ENCODE peak calls at places on chromosome 3, in eight cellular contexts. N is uterus, M is A549, W is upper lobe of left lung, Y is transverse colon, L is ovary, V is gastrocnemius medialis, D is thyroid gland. J is an unnamed sample.

GRCh38 chr3:117553461-117553860 is 843.9 kb downstream of the TUSC7 start:
- DNase-seq in N (no peak), M (peak; percentile 7), W (no peak), Y (no peak), L (no peak), V (no peak), D (no peak), J (no peak)

GRCh38 chr3:107240183-107241091 is 136.8 kb upstream of the CCDC54 start:
- DNase-seq in N (peak; percentile 68), M (peak; percentile 70), W (peak; percentile 65), Y (peak; percentile 75), L (peak; percentile 79), V (peak; percentile 32), D (peak; percentile 77), J (peak; percentile 61)

GRCh38 chr3:67460841-67461240 is 193.6 kb downstream of the SUCLG2 start:
- DNase-seq in N (no peak), M (no peak), W (no peak), Y (no peak), L (no peak), V (no peak), D (no peak), J (no peak)

GRCh38 chr3:89698208-89698830 is 590.9 kb downstream of the EPHA3 start:
- DNase-seq in N (no peak), M (no peak), W (no peak), Y (no peak), L (no peak), V (no peak), D (no peak), J (no peak)

GRCh38 chr3:38722760-38723568 is 73.5 kb upstream of the SCN5A start:
- DNase-seq in N (no peak), M (no peak), W (no peak), Y (no peak), L (no peak), V (no peak), D (no peak), J (no peak)

GRCh38 chr3:170499562-170500156 is 81.0 kb downstream of the CLDN11 start:
- DNase-seq in N (no peak), M (peak; percentile 48), W (no peak), Y (peak; percentile 25), L (peak; percentile 85), V (no peak), D (no peak), J (no peak)

GRCh38 chr3:184168363-184169120 is 6.1 kb upstream of the AP2M1 start:
- DNase-seq in N (no peak), M (no peak), W (no peak), Y (no peak), L (no peak), V (no peak), D (no peak), J (no peak)

GRCh38 chr3:106514431-106514830 is 645.6 kb upstream of the CBLB start:
- DNase-seq in N (no peak), M (no peak), W (no peak), Y (no peak), L (no peak), V (no peak), D (no peak), J (no peak)

GRCh38 chr3:16604887-16605602 is at the start of gene DAZL:
- DNase-seq in N (no peak), M (no peak), W (no peak), Y (no peak), L (no peak), V (no peak), D (no peak), J (no peak)

GRCh38 chr3:197793246-197793645 is 2.2 kb downstream of the LRCH3 start:
- DNase-seq in N (no peak), M (no peak), W (no peak), Y (no peak), L (no peak), V (no peak), D (no peak), J (no peak)

GRCh38 chr3:148173836-148174235 is 523.9 kb upstream of the AGTR1 start:
- DNase-seq in N (no peak), M (no peak), W (no peak), Y (no peak), L (no peak), V (no peak), D (no peak), J (no peak)

GRCh38 chr3:161354554-161354953 is 16.8 kb downstream of the SPTSSB start:
- DNase-seq in N (no peak), M (no peak), W (no peak), Y (no peak), L (no peak), V (no peak), D (no peak), J (no peak)

GRCh38 chr3:126419886-126420786 is 25.4 kb downstream of the CFAP100 start:
- DNase-seq in N (no peak), M (no peak), W (no peak), Y (no peak), L (no peak), V (no peak), D (no peak), J (no peak)

GRCh38 chr3:134860141-134860540 is 65.1 kb downstream of the EPHB1 start:
- DNase-seq in N (no peak), M (no peak), W (peak; percentile 8), Y (no peak), L (no peak), V (no peak), D (no peak), J (no peak)

GRCh38 chr3:122572940-122573412 is 4.5 kb upstream of the PARP15 start:
- DNase-seq in N (peak; percentile 36), M (no peak), W (peak; percentile 76), Y (no peak), L (peak; percentile 26), V (peak; percentile 30), D (no peak), J (peak; percentile 48)

GRCh38 chr3:28786446-28786845 is 437.8 kb upstream of the AZI2 start:
- DNase-seq in N (no peak), M (no peak), W (no peak), Y (no peak), L (no peak), V (no peak), D (no peak), J (no peak)

GRCh38 chr3:141514382-141514781 is 27.6 kb downstream of the RASA2 start:
- DNase-seq in N (no peak), M (no peak), W (no peak), Y (no peak), L (no peak), V (no peak), D (no peak), J (no peak)

GRCh38 chr3:47781326-47781684 is 388 bp downstream of the SMARCC1 start:
- DNase-seq in N (peak; percentile 53), M (peak; percentile 21), W (peak; percentile 66), Y (peak; percentile 70), L (peak; percentile 66), V (peak; percentile 38), D (peak; percentile 55), J (peak; percentile 59)

GRCh38 chr3:184395320-184395660 is 15.4 kb downstream of the CHRD start:
- DNase-seq in N (no peak), M (no peak), W (no peak), Y (no peak), L (no peak), V (no peak), D (no peak), J (no peak)

GRCh38 chr3:52798376-52798977 is 3.9 kb downstream of the ITIH3 start:
- DNase-seq in N (no peak), M (no peak), W (no peak), Y (no peak), L (no peak), V (no peak), D (no peak), J (no peak)

GRCh38 chr3:69161587-69162196 is 39.3 kb upstream of the LMOD3 start:
- DNase-seq in N (peak; percentile 27), M (peak; percentile 41), W (no peak), Y (no peak), L (peak; percentile 46), V (no peak), D (peak; percentile 18), J (peak; percentile 22)

GRCh38 chr3:51646091-51646490 is 25.0 kb upstream of the TEX264 start:
- DNase-seq in N (no peak), M (no peak), W (no peak), Y (no peak), L (no peak), V (no peak), D (no peak), J (no peak)

GRCh38 chr3:141952611-141953010 is 76.2 kb downstream of the ATP1B3 start:
- DNase-seq in N (no peak), M (no peak), W (no peak), Y (no peak), L (no peak), V (no peak), D (no peak), J (no peak)

GRCh38 chr3:5013021-5013906 is 34.0 kb downstream of the BHLHE40 start:
- DNase-seq in N (no peak), M (peak; percentile 95), W (peak; percentile 66), Y (peak; percentile 51), L (no peak), V (no peak), D (no peak), J (peak; percentile 39)
- TF ChIP-seq POLR2A in N (no peak), M (no peak), W (no peak), Y (no peak), L (no peak), V (no peak), D (no peak), J (no peak)

GRCh38 chr3:54538346-54538745 is 389.5 kb downstream of the LRTM1 start:
- DNase-seq in N (no peak), M (no peak), W (no peak), Y (no peak), L (no peak), V (no peak), D (no peak), J (no peak)
- TF ChIP-seq CTCF in N (no peak), M (no peak), W (no peak), Y (no peak), L (no peak), V (no peak), D (no peak), J (no peak)

GRCh38 chr3:100560426-100560825 is 49.0 kb upstream of the ADGRG7 start:
- DNase-seq in N (no peak), M (no peak), W (no peak), Y (no peak), L (no peak), V (no peak), D (no peak), J (no peak)

GRCh38 chr3:100561459-100562158 is 47.8 kb upstream of the ADGRG7 start:
- DNase-seq in N (no peak), M (no peak), W (no peak), Y (no peak), L (no peak), V (no peak), D (no peak), J (no peak)

GRCh38 chr3:100563652-100564215 is 45.7 kb upstream of the ADGRG7 start:
- DNase-seq in N (no peak), M (no peak), W (no peak), Y (no peak), L (no peak), V (no peak), D (no peak), J (no peak)

GRCh38 chr3:100562224-100562857 is 47.1 kb upstream of the ADGRG7 start:
- DNase-seq in N (no peak), M (no peak), W (no peak), Y (no peak), L (no peak), V (no peak), D (no peak), J (no peak)

GRCh38 chr3:100563228-100563627 is 46.2 kb upstream of the ADGRG7 start:
- DNase-seq in N (no peak), M (no peak), W (no peak), Y (no peak), L (no peak), V (no peak), D (no peak), J (no peak)
- H3K9me3 ChIP-seq in N (no peaks in the 10 kb centered on the region), M (no peaks in the 10 kb centered on the region), W (no peaks in the 10 kb centered on the region), Y (no peaks in the 10 kb centered on the region), L (no peaks in the 10 kb centered on the region), V (no peaks in the 10 kb centered on the region), D (no peaks in the 10 kb centered on the region), J (no peaks in the 10 kb centered on the region)

GRCh38 chr3:73470851-73471250 is 153.9 kb downstream of the PDZRN3 start:
- DNase-seq in N (no peak), M (no peak), W (no peak), Y (no peak), L (no peak), V (no peak), D (no peak), J (no peak)
- TF ChIP-seq POLR2A in N (no peak), M (no peak), W (no peak), Y (no peak), L (no peak), V (no peak), D (no peak), J (no peak)

J was measured in prostate gland.